ENCODE peak calls at places on chromosome 19, in five cellular contexts. R, U, L, T and J are unnamed samples.

GRCh38 chr19:1474011-1474764 is 4.8 kb downstream of the C19orf25 start:
- DNase-seq in L (no peak), T (no peak), U (no peak), R (no peak), J (no peak)

GRCh38 chr19:12838893-12839656 is 760 bp downstream of the MAST1 start:
- DNase-seq in R (peak; percentile 37), T (peak; percentile 15), L (no peak), U (no peak), J (no peak)

GRCh38 chr19:19151418-19151817 is 13.1 kb upstream of the TMEM161A start:
- DNase-seq in U (no peak), R (no peak), T (no peak), L (no peak), J (no peak)

GRCh38 chr19:14147797-14148605 is 11.6 kb upstream of the ASF1B start:
- DNase-seq in L (peak; percentile 46), R (peak; percentile 52), T (no peak), U (no peak), J (peak; percentile 84)

GRCh38 chr19:36497001-36497400 is 7.6 kb upstream of the ZNF566 start:
- DNase-seq in R (no peak), L (peak; percentile 10), U (no peak), T (no peak), J (no peak)

GRCh38 chr19:6225232-6225635 is 54.5 kb downstream of the MLLT1 start:
- DNase-seq in U (no peak), L (no peak), T (no peak), R (no peak), J (no peak)

GRCh38 chr19:48975947-48976847 is 11.1 kb downstream of the FTL start:
- DNase-seq in U (no peak), L (peak; percentile 56), R (no peak), T (peak; percentile 28), J (peak; percentile 48)

GRCh38 chr19:54420068-54420382 is 4.8 kb downstream of the TTYH1 start:
- DNase-seq in L (no peak), R (no peak), U (no peak), T (no peak), J (no peak)

GRCh38 chr19:18044825-18045304 is 36.9 kb downstream of the ARRDC2 start:
- DNase-seq in R (peak; percentile 95), U (peak; percentile 75), T (peak; percentile 88), L (no peak), J (no peak)

GRCh38 chr19:13212759-13213330 is 62.6 kb downstream of the IER2 start:
- DNase-seq in T (peak; percentile 10), L (peak; percentile 57), U (peak; percentile 37), R (peak; percentile 27), J (peak; percentile 85)

GRCh38 chr19:54952591-54953344 is 5.4 kb upstream of the NLRP7 start:
- DNase-seq in L (peak; percentile 67), T (no peak), U (no peak), R (no peak), J (no peak)

GRCh38 chr19:40458597-40458974 is 7.0 kb downstream of the BLVRB start:
- DNase-seq in T (no peak), L (no peak), R (no peak), U (no peak), J (no peak)

GRCh38 chr19:55659822-55660221 is 5.0 kb downstream of the U2AF2 start:
- DNase-seq in L (no peak), T (no peak), R (no peak), U (no peak), J (no peak)